ENCODE peak calls at places on chromosomes 7 and 10, in five cellular contexts. M, G, C, O and Q are unnamed samples.
A peak's percentile ranks its signal among the peaks of the same experiment; 100 is the strongest.

GRCh38 chr10:30985552-30985951 is 46.1 kb downstream of the ZNF438 start:
- DNase-seq in M (no peak), G (peak; percentile 7), C (no peak), O (no peak), Q (no peak)

GRCh38 chr10:110273474-110273873 is 31.2 kb downstream of the SMNDC1 start:
- DNase-seq in M (peak; percentile 62), G (no peak), C (peak; percentile 37), O (no peak), Q (no peak)

GRCh38 chr7:9870674-9871073 is 1103.0 kb upstream of the PHF14 start:
- DNase-seq in M (no peak), G (no peak), C (no peak), O (no peak), Q (no peak)

GRCh38 chr10:68047554-68048327 is 27.3 kb downstream of the HERC4 start:
- DNase-seq in M (no peak), G (no peak), C (no peak), O (no peak), Q (no peak)

GRCh38 chr10:124744688-124745055 is 494 bp upstream of the FAM53B start:
- DNase-seq in M (no peak), G (peak; percentile 22), C (no peak), O (no peak), Q (peak; percentile 55)

GRCh38 chr7:153217032-153217431 is 457.5 kb downstream of the ACTR3B start:
- DNase-seq in M (no peak), G (no peak), C (no peak), O (no peak), Q (no peak)

GRCh38 chr7:156579566-156579965 is 61.0 kb upstream of the RNF32 start:
- DNase-seq in M (no peak), G (no peak), C (no peak), O (no peak), Q (no peak)

GRCh38 chr10:17744395-17744841 is 7.6 kb upstream of the TMEM236 start:
- DNase-seq in M (no peak), G (no peak), C (no peak), O (no peak), Q (no peak)

GRCh38 chr7:101099969-101100781 is 14.9 kb downstream of the TRIM56 start:
- DNase-seq in M (peak; percentile 95), G (peak; percentile 84), C (peak; percentile 78), O (peak; percentile 81), Q (peak; percentile 92)

GRCh38 chr10:58240531-58240930 is 27.2 kb downstream of the IPMK start:
- DNase-seq in M (no peak), G (no peak), C (no peak), O (no peak), Q (no peak)

GRCh38 chr7:92835140-92835850 is 1.1 kb downstream of the CDK6 start:
- DNase-seq in M (peak; percentile 45), G (peak; percentile 72), C (peak; percentile 68), O (peak; percentile 80), Q (peak; percentile 53)

GRCh38 chr10:61923210-61924024 is 21.9 kb downstream of the ARID5B start:
- DNase-seq in M (no peak), G (no peak), C (peak; percentile 21), O (no peak), Q (no peak)

GRCh38 chr10:110437761-110438341 is 59.9 kb upstream of the DUSP5 start:
- DNase-seq in M (no peak), G (no peak), C (no peak), O (no peak), Q (no peak)

GRCh38 chr7:139768249-139768824 is 9.5 kb downstream of the HIPK2 start:
- DNase-seq in M (no peak), G (no peak), C (no peak), O (no peak), Q (no peak)

GRCh38 chr10:119827430-119827829 is 45.2 kb downstream of the MCMBP start:
- DNase-seq in M (no peak), G (no peak), C (no peak), O (no peak), Q (no peak)

GRCh38 chr10:124323145-124323725 is 95.5 kb downstream of the OAT start:
- DNase-seq in M (no peak), G (no peak), C (peak; percentile 2), O (no peak), Q (no peak)

GRCh38 chr7:123538189-123538714 is 3.9 kb upstream of the IQUB start:
- DNase-seq in M (no peak), G (peak; percentile 60), C (no peak), O (no peak), Q (no peak)

GRCh38 chr10:2992401-2993198 is 74.7 kb upstream of the PFKP start:
- DNase-seq in M (no peak), G (no peak), C (no peak), O (no peak), Q (no peak)
- TF ChIP-seq CTCF in M (no peak), G (peak; percentile 34), C (no peak), O (no peak), Q (no peak)

DNA sequence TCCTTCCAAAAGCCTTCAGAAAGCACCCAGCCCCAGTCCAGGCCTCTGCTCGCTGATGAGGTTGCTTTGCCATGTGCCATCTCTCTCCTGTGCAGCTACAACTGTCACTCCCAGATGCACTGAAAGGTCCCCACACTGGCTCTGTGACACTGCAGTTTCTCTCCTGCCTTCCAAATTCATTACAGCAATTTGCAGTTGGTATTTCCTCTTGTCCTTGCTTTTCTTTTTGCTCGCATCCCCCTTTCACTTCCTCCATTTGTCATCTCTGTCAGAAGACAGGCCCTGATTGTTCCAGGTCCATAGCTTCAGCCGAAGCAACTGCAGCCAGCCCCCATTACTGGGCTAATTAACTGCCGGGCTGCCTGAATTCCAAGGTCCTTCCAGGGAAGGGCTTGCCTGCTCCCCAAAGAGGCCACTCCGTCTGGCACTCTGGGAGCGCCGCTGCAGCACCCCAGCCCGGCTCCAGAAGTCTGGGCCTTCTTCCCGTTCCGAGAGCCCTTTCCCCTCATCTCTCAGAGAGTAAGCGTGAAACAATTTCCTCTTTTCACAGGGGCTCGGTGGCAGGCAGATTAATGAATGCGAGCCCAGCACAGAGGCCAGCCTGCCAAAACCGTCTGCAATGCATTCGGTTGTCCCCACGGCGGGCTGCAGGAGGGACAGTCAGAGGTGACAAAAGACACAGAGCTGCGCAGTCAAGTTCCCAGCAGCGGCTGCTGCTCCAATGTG is 279.5 kb upstream of the HABP2 start:
- DNase-seq in M (no peak), G (no peak), C (peak; percentile 27), O (peak; percentile 25), Q (no peak)
- H3K4me3 ChIP-seq in M (no peak overlapping the region), G (no peak overlapping the region), C (no peak overlapping the region), O (no peak overlapping the region), Q (peak overlapping the region; percentile 22)

GRCh38 chr10:43055991-43056567 is 20.8 kb upstream of the RET start:
- DNase-seq in M (no peak), G (no peak), C (no peak), O (no peak), Q (no peak)
- H3K27ac ChIP-seq in M (no peak overlapping the region), G (no peak overlapping the region), C (no peak overlapping the region), O (no peak overlapping the region), Q (no peak overlapping the region)

GRCh38 chr7:47301078-47301477 is 280.8 kb downstream of the TNS3 start:
- DNase-seq in M (no peak), G (no peak), C (no peak), O (peak; percentile 17), Q (no peak)
- TF ChIP-seq CTCF in M (no peak), G (peak; percentile 15), C (no peak), O (no peak), Q (no peak)

GRCh38 chr7:19969859-19970493 is 196.6 kb upstream of the TMEM196 start:
- DNase-seq in M (no peak), G (peak; percentile 57), C (no peak), O (peak; percentile 29), Q (no peak)

GRCh38 chr7:19971941-19972340 is 198.5 kb upstream of the TMEM196 start:
- DNase-seq in M (no peak), G (no peak), C (no peak), O (no peak), Q (no peak)

GRCh38 chr7:19972872-19973271 is 199.5 kb upstream of the TMEM196 start:
- DNase-seq in M (no peak), G (no peak), C (no peak), O (no peak), Q (no peak)

GRCh38 chr7:19970514-19970913 is 197.1 kb upstream of the TMEM196 start:
- DNase-seq in M (no peak), G (no peak), C (no peak), O (no peak), Q (no peak)
- H3K4me3 ChIP-seq in M (no peak overlapping the region), G (no peak overlapping the region), C (no peak overlapping the region), O (no peak overlapping the region), Q (no peak overlapping the region)

DNA sequence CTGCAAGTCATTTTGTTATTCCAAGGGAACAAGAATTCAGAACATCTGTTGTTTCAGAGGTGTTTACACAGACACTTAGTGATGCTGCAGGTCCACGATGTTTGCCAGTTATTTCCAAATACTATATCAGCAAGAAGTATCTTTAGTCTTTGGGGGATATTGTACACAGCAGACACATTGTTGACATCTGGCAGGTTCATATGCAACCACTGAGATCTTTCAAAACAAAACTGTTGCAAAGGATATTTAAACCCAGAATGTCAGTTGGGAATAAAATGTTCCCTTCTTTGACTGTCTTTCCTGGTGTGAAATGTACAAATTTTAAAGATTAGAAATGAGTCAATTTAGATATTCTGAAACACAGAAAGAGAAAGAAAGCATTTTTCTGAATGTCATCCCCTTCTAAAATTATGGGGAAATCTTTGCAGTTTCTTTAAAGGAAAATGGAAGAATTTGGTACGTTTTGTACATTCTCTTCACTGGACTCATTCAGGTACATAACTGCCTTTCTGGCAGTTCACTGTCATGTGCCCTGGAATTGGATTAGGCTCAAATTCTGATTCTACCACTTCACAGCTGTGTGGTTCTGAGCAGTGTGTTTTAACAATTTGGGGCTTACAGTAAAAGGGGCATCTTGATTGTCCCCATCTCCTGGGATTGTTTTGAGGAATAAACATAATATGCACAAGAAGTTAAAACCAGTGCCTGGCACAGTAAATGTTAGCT is 40.3 kb upstream of the CELF2 start:
- DNase-seq in M (no peak), G (no peak), C (no peak), O (no peak), Q (no peak)
- H3K27ac ChIP-seq in M (no peak overlapping the region), G (no peak overlapping the region), C (no peak overlapping the region), O (no peak overlapping the region), Q (no peak overlapping the region)